ENCODE peak calls at places on chromosomes 2 and 18, in eight cellular contexts. Z, Q, B, C, E, T, Y and J are unnamed samples. For H3K36me3, the result is how much of the 10 kb centered on the place peaks cover.

GRCh38 chr2:42830922-42831574 is 38.7 kb upstream of the HAAO start:
- DNase-seq in Z (peak), C (no peak), B (no peak), Y (no peak), T (peak), Q (no peak), E (no peak), J (peak)

GRCh38 chr2:199955007-199955338 is 318 bp downstream of the TYW5 start:
- DNase-seq in Y (no peak), Z (no peak), Q (no peak), C (peak), B (no peak), E (no peak), T (no peak), J (no peak)

GRCh38 chr2:9805435-9806297 is 37.6 kb upstream of the TAF1B start:
- DNase-seq in Y (no peak), T (no peak), Z (peak), Q (peak), C (no peak), B (no peak), E (no peak), J (peak)

GRCh38 chr2:176554107-176555048 is 285.1 kb downstream of the MTX2 start:
- DNase-seq in T (peak), C (peak), Q (peak), E (peak), B (peak), Y (peak), Z (no peak), J (peak)

GRCh38 chr2:46632349-46632748 is 153.0 kb downstream of the TMEM247 start:
- DNase-seq in C (peak), Z (no peak), E (no peak), Q (peak), B (no peak), T (no peak), Y (peak), J (peak)

GRCh38 chr18:8765692-8766463 is 60.5 kb downstream of the MTCL1 start:
- DNase-seq in B (no peak), T (no peak), Y (no peak), C (no peak), Q (peak), E (no peak), Z (no peak), J (no peak)

GRCh38 chr2:70088508-70089219 is 1.4 kb downstream of the PCBP1 start:
- DNase-seq in E (no peak), B (no peak), Z (no peak), Y (no peak), C (no peak), Q (peak), T (no peak), J (no peak)

GRCh38 chr2:176729706-176730569 is 460.7 kb downstream of the MTX2 start:
- DNase-seq in C (no peak), Y (no peak), Q (peak), Z (peak), E (peak), T (no peak), B (no peak), J (no peak)

GRCh38 chr2:104412384-104412783 is 441.5 kb upstream of the POU3F3 start:
- DNase-seq in E (no peak), Z (no peak), B (no peak), T (peak), Y (peak), Q (peak), C (peak), J (peak)

GRCh38 chr18:61852496-61852895 is 40.3 kb downstream of the RNF152 start:
- DNase-seq in Y (no peak), E (no peak), B (no peak), Q (no peak), C (no peak), T (no peak), Z (no peak), J (no peak)

GRCh38 chr18:22385718-22386117 is 32.0 kb downstream of the CTAGE1 start:
- DNase-seq in E (no peak), T (no peak), B (no peak), Z (no peak), Q (no peak), Y (no peak), C (no peak), J (no peak)

GRCh38 chr2:86039178-86039962 is 66.3 kb downstream of the POLR1A start:
- DNase-seq in Q (no peak), E (no peak), Y (no peak), B (peak), C (no peak), Z (peak), T (no peak), J (no peak)

GRCh38 chr2:38590053-38590452 is 12.7 kb downstream of the HNRNPLL start:
- DNase-seq in B (no peak), C (no peak), Q (no peak), Y (no peak), Z (no peak), E (no peak), T (no peak), J (no peak)

GRCh38 chr2:129681788-129682187 is 297.7 kb upstream of the RAB6C start:
- DNase-seq in Y (no peak), T (no peak), Q (no peak), Z (no peak), E (no peak), B (no peak), C (no peak), J (no peak)

GRCh38 chr2:61177727-61178549 is 15.9 kb downstream of the C2orf74 start:
- DNase-seq in B (peak), Q (no peak), T (peak), E (no peak), Y (no peak), Z (peak), C (peak), J (no peak)

GRCh38 chr2:75787532-75788132 is 76.9 kb upstream of the GCFC2 start:
- DNase-seq in B (no peak), Q (peak), T (no peak), C (peak), Y (peak), Z (no peak), E (no peak), J (peak)

GRCh38 chr18:47968006-47968676 is 37.7 kb upstream of the SMAD2 start:
- DNase-seq in C (peak), Y (no peak), Q (no peak), T (no peak), B (no peak), E (no peak), Z (no peak), J (no peak)

GRCh38 chr2:240259924-240260529 is 119.6 kb upstream of the OTOS start:
- DNase-seq in Y (no peak), Z (peak), Q (no peak), C (no peak), E (no peak), B (no peak), T (no peak), J (peak)

GRCh38 chr2:207458582-207458981 is 71.2 kb upstream of the CREB1 start:
- DNase-seq in Z (no peak), Y (no peak), C (peak), E (no peak), T (no peak), B (no peak), Q (no peak), J (no peak)

GRCh38 chr2:113739849-113740248 is 16.6 kb downstream of the SLC35F5 start:
- DNase-seq in E (no peak), Y (no peak), Q (no peak), T (no peak), B (no peak), C (no peak), Z (no peak), J (no peak)

GRCh38 chr2:16774980-16775963 is 109.6 kb upstream of the CYRIA start:
- DNase-seq in E (no peak), B (no peak), Y (no peak), Q (peak), Z (no peak), C (peak), T (peak), J (peak)

GRCh38 chr2:229104026-229104425 is 167.1 kb downstream of the PID1 start:
- DNase-seq in Q (no peak), C (no peak), E (no peak), T (no peak), Y (no peak), B (no peak), Z (no peak), J (no peak)

GRCh38 chr2:126885701-126886121 is 13.0 kb upstream of the TEX51 start:
- DNase-seq in Q (no peak), T (peak), Y (no peak), B (no peak), Z (peak), E (no peak), C (peak), J (peak)

GRCh38 chr2:211836409-211836808 is 702.2 kb downstream of the ERBB4 start:
- DNase-seq in Y (no peak), B (no peak), Z (no peak), C (no peak), E (no peak), Q (no peak), T (no peak), J (no peak)

GRCh38 chr2:170665743-170666142 is 49.4 kb upstream of the SP5 start:
- DNase-seq in Z (no peak), C (no peak), E (no peak), Y (no peak), Q (no peak), B (no peak), T (no peak), J (no peak)

DNA sequence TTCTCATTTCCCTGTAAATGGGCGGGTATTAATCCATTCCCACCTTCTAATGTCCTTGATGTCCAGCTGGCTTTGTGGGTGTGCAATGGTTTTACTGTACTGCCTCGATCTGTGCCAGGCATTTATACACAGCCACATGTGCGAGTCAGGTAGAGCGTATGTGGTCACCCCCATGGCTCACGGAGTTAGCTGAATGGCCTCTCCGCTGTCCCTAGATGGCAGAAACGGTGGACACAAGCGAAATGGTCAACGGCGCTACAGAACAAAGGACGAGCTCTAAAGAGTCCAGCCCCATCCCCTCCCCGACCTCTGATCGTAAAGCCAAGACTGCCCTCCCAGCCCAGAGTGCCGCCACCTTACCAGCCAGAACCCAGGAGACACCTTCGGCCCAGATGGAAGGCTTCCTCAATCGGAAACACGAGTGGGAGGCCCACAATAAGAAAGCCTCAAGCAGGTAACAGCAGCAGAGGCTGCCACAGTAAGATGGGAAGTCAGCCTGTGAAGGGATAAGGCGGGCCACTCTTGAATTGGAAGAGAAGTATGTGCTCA is 59.1 kb upstream of the EML6 start:
- DNase-seq in C (no peak), B (no peak), E (no peak), T (no peak), Q (no peak), Z (no peak), Y (no peak), J (no peak)
- H3K36me3 ChIP-seq in C (under half), B (half or more), E (under half), T (under half), Q (half or more), Z (half or more), Y (half or more), J (under half)

GRCh38 chr2:20201671-20202070 is 23.3 kb downstream of the SDC1 start:
- DNase-seq in T (no peak), Z (no peak), Q (no peak), E (no peak), C (no peak), Y (no peak), B (no peak), J (no peak)
- H3K4me3 ChIP-seq in T (no peak), Z (no peak), Q (no peak), E (no peak), C (no peak), Y (no peak), B (no peak), J (no peak)

GRCh38 chr2:233233618-233234230 is 17.7 kb upstream of the ATG16L1 start:
- DNase-seq in Z (no peak), Q (no peak), T (no peak), Y (no peak), E (no peak), C (no peak), B (no peak), J (no peak)
- H3K36me3 ChIP-seq in Z (under half), Q (under half), T (under half), Y (under half), E (under half), C (under half), B (under half), J (under half)

DNA sequence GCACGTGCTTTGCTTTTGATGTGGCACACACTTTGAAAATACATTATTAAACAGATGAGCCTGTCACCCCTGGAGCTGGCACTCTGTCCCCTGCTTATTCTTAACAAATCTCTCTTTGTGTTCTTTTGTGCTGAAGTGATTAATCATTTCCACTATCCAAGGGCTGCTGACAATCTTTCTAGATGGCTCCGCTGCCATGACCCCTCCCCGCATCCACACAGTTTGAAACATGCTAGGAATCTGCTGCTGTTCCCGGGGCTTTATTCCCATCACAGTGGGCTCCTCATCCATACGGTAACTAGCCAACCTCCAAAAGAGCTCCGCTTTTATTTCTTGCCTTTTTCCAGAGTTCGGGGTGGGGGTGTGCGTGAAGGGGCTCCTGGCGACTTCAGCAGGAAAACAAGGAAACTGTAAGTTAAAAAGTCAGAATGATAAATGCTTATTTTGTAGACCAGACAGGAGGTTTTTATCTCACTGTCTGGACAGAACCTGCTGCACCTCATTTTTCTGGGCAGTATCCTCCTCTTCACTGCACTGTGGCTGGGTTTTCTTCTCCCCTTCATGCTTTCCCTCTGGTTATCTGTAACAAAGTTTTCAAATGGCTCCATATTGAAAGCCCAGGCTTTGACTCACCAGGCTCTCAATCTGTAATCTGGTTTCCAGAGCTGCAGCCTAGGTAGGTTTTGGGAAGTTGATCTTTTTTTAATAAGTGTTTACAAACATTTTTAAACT is 319.7 kb downstream of the AFF3 start:
- DNase-seq in Q (no peak), Z (no peak), C (peak), Y (no peak), E (no peak), T (no peak), B (no peak), J (peak)
- H3K4me3 ChIP-seq in Q (no peak), Z (no peak), C (peak), Y (no peak), E (no peak), T (peak), B (no peak), J (no peak)

GRCh38 chr2:1795261-1795828 is 51.0 kb upstream of the PXDN start:
- DNase-seq in E (no peak), Z (no peak), Y (no peak), B (no peak), T (no peak), Q (no peak), C (no peak), J (no peak)
- H3K36me3 ChIP-seq in E (under half), Z (under half), Y (under half), B (under half), T (under half), Q (under half), C (under half), J (under half)